ENCODE peak calls at places on chromosomes 4 and X, in four cellular contexts. V is upper lobe of left lung, G is stomach, X is GM12865. L is an unnamed sample.

GRCh38 chr4:76897522-76898384 is at the start of gene SOWAHB:
- DNase-seq in G (peak), X (peak), V (peak), L (peak)

GRCh38 chr4:87973283-87974169 is 2.0 kb upstream of the SPP1 start:
- DNase-seq in G (peak), X (peak), V (no peak), L (no peak)

GRCh38 chrX:18661273-18661672 is 10.6 kb downstream of the RS1 start:
- DNase-seq in X (no peak), V (no peak), G (no peak), L (no peak)

GRCh38 chrX:21487832-21488231 is 113.6 kb downstream of the CNKSR2 start:
- DNase-seq in X (no peak), G (no peak), V (no peak), L (no peak)

GRCh38 chrX:31670245-31670644 is 598.4 kb upstream of the FTHL17 start:
- DNase-seq in X (no peak), V (no peak), G (no peak), L (no peak)

GRCh38 chrX:110021180-110022022 is 18.5 kb downstream of the TMEM164 start:
- DNase-seq in G (no peak), V (no peak), X (no peak), L (no peak)

GRCh38 chr4:37845201-37845600 is 18.7 kb downstream of the PGM2 start:
- DNase-seq in V (no peak), G (no peak), X (no peak), L (no peak)

GRCh38 chr4:28357985-28358384 is 1497.3 kb downstream of the STIM2 start:
- DNase-seq in X (no peak), V (no peak), G (no peak), L (no peak)

GRCh38 chrX:45324941-45325340 is 124.3 kb upstream of the DIPK2B start:
- DNase-seq in V (no peak), X (no peak), G (no peak), L (no peak)

GRCh38 chr4:41069838-41070237 is 144.5 kb downstream of the APBB2 start:
- DNase-seq in G (no peak), X (no peak), V (no peak), L (no peak)

GRCh38 chrX:13151806-13152510 is 107.5 kb upstream of the FAM9C start:
- DNase-seq in V (no peak), X (no peak), G (no peak), L (no peak)

GRCh38 chr4:39821951-39822350 is 124.0 kb downstream of the UBE2K start:
- DNase-seq in V (no peak), X (no peak), G (no peak), L (no peak)

GRCh38 chrX:110418857-110419249 is 60.2 kb downstream of the RTL9 start:
- DNase-seq in G (no peak), X (no peak), V (no peak), L (no peak)

GRCh38 chr4:56892686-56893085 is 15.0 kb upstream of the REST start:
- DNase-seq in G (no peak), V (no peak), X (no peak), L (no peak)

GRCh38 chr4:29861307-29861706 is 858.9 kb upstream of the PCDH7 start:
- DNase-seq in V (no peak), G (no peak), X (no peak), L (no peak)

GRCh38 chr4:145217339-145217738 is 37.0 kb upstream of the OTUD4 start:
- DNase-seq in X (no peak), G (no peak), V (no peak), L (no peak)

GRCh38 chr4:42655921-42656735 is 777 bp downstream of the ATP8A1 start:
- DNase-seq in G (peak), X (peak), V (peak), L (no peak)

GRCh38 chr4:77015390-77015789 is 60.4 kb downstream of the CCNI start:
- DNase-seq in V (no peak), X (no peak), G (no peak), L (no peak)

GRCh38 chrX:96693407-96693806 is 8.8 kb downstream of the DIAPH2 start:
- DNase-seq in G (no peak), X (no peak), V (no peak), L (no peak)

GRCh38 chrX:1380672-1381233 is 11.2 kb downstream of the SLC25A6 start:
- DNase-seq in V (no peak), G (peak), X (no peak), L (no peak)

GRCh38 chrX:154695913-154696312 is 42.5 kb upstream of the CTAG2 start:
- DNase-seq in G (no peak), X (no peak), V (no peak), L (no peak)

GRCh38 chrX:150361070-150361776 is 1.9 kb upstream of the MAMLD1 start:
- DNase-seq in X (no peak), G (no peak), V (peak), L (no peak)

GRCh38 chr4:177671387-177671786 is 229.2 kb upstream of the AGA start:
- DNase-seq in G (no peak), X (no peak), V (no peak), L (no peak)
- TF ChIP-seq CTCF in G (no peak), X (no peak), V (no peak), L (no peak)

GRCh38 chrX:10726647-10727046 is 106.3 kb upstream of the MID1 start:
- DNase-seq in X (no peak), V (no peak), G (no peak), L (no peak)

GRCh38 chrX:10729000-10729399 is 108.6 kb upstream of the MID1 start:
- DNase-seq in V (no peak), G (no peak), X (no peak), L (no peak)

GRCh38 chrX:10722804-10723364 is 102.5 kb upstream of the MID1 start:
- DNase-seq in X (peak), V (no peak), G (peak), L (peak)

GRCh38 chrX:10725071-10725470 is 104.7 kb upstream of the MID1 start:
- DNase-seq in X (no peak), G (no peak), V (no peak), L (no peak)
- TF ChIP-seq CTCF in X (peak), G (no peak), V (no peak), L (peak)

GRCh38 chrX:133177202-133177601 is 41.0 kb downstream of the TFDP3 start:
- DNase-seq in V (no peak), X (no peak), G (no peak), L (no peak)

GRCh38 chrX:133185119-133185518 is 33.0 kb downstream of the TFDP3 start:
- DNase-seq in G (no peak), X (no peak), V (no peak), L (no peak)

GRCh38 chrX:133183806-133184205 is 34.3 kb downstream of the TFDP3 start:
- DNase-seq in V (no peak), X (no peak), G (no peak), L (no peak)

GRCh38 chrX:133179500-133179899 is 38.7 kb downstream of the TFDP3 start:
- DNase-seq in X (no peak), V (no peak), G (no peak), L (no peak)
- TF ChIP-seq CTCF in X (no peak), V (no peak), G (no peak), L (no peak)

GRCh38 chrX:49106930-49107329 is 16.6 kb downstream of the GPKOW start:
- DNase-seq in V (no peak), G (peak), X (peak), L (no peak)
- TF ChIP-seq CTCF in V (no peak), G (no peak), X (peak), L (peak)

GRCh38 chr4:149901128-149901527 is 85.5 kb upstream of the IQCM start:
- DNase-seq in G (no peak), X (no peak), V (no peak), L (no peak)

GRCh38 chr4:149896428-149896827 is 80.8 kb upstream of the IQCM start:
- DNase-seq in G (no peak), V (no peak), X (no peak), L (no peak)

DNA sequence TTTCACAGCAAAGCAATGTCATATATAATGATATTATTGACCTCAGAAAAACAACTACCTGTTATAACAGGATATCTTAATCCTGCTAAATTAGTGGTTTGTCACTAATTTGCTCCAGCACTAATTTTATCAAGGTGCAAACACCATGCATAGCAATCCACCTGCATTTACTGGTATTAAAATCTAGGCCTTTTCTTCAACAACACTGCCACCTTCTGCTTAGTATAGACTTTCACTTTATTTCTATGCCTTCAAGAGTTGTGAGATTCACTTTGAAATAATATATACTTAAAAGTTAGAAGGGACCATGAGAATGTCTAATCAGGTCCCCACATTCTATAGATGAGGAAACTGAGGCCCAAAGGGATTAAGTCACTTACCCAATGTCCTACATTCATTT is 82.1 kb upstream of the IQCM start:
- DNase-seq in G (no peak), V (no peak), X (peak), L (no peak)
- TF ChIP-seq CTCF in G (no peak), V (no peak), X (peak), L (peak)

GRCh38 chr4:60452259-60452658 is 747.9 kb upstream of the ADGRL3 start:
- DNase-seq in X (no peak), V (no peak), G (no peak), L (no peak)

GRCh38 chr4:60455380-60455779 is 744.7 kb upstream of the ADGRL3 start:
- DNase-seq in X (no peak), G (no peak), V (no peak), L (no peak)

GRCh38 chr4:60450054-60450453 is 750.1 kb upstream of the ADGRL3 start:
- DNase-seq in G (no peak), V (no peak), X (no peak), L (no peak)
- TF ChIP-seq CTCF in G (no peak), V (no peak), X (no peak), L (no peak)